ENCODE peak calls at places on chromosome 12, in ten cellular contexts. N is mesendoderm; P is mesenteric fat pad; B is NAMALWA; M is astrocyte of the spinal cord; G is activated CD4-positive, alpha-beta T cell treated with anti-CD3 and anti-CD28 coated beads for 36 hours; X is fibroblast of mammary gland; Z is stimulated activated naive CD4-positive, alpha-beta T cell; K is activated CD4-positive, alpha-beta memory T cell treated with anti-CD3 and anti-CD28 coated beads, Interleukin-2, amount 10 ng/mL, durations not matched to agents 7 days and 5 days; L is Peyer's patch. Q is an unnamed sample.
A peak's percentile ranks its signal among the peaks of the same experiment; 100 is the strongest.

GRCh38 chr12:65565601-65566560 is 258.4 kb upstream of the HMGA2 start:
- DNase-seq in N (peak; percentile 97), P (no peak), B (no peak), M (peak; percentile 95), G (no peak), X (peak; percentile 92), Z (no peak), K (no peak), L (no peak), Q (no peak)

GRCh38 chr12:93059288-93059687 is 130.2 kb upstream of the EEA1 start:
- DNase-seq in N (no peak), P (no peak), B (no peak), M (no peak), G (no peak), X (no peak), Z (no peak), K (no peak), L (no peak), Q (no peak)

GRCh38 chr12:11944321-11944720 is 126.4 kb upstream of the BCL2L14 start:
- DNase-seq in N (no peak), P (no peak), B (no peak), M (peak; percentile 15), G (no peak), X (no peak), Z (no peak), K (no peak), L (no peak), Q (no peak)

GRCh38 chr12:110561471-110562201 is 21.5 kb downstream of the PPTC7 start:
- DNase-seq in N (no peak), P (no peak), B (no peak), M (no peak), G (no peak), X (peak; percentile 81), Z (no peak), K (no peak), L (no peak), Q (no peak)

GRCh38 chr12:121799842-121800693 is 3.7 kb upstream of the SETD1B start:
- DNase-seq in N (peak; percentile 92), P (peak; percentile 97), B (peak; percentile 67), M (peak; percentile 96), G (peak; percentile 93), X (peak; percentile 88), Z (peak; percentile 79), K (peak; percentile 87), L (peak; percentile 79), Q (peak; percentile 93)

GRCh38 chr12:96400631-96401060 is 407 bp upstream of the CDK17 start:
- DNase-seq in N (peak; percentile 19), P (no peak), B (peak; percentile 66), M (peak; percentile 71), G (no peak), X (peak; percentile 44), Z (no peak), K (no peak), L (no peak), Q (no peak)

GRCh38 chr12:48999371-49000131 is at the start of gene DDN:
- DNase-seq in N (no peak), P (no peak), B (peak; percentile 90), M (peak; percentile 47), G (peak; percentile 74), X (no peak), Z (peak; percentile 29), K (peak; percentile 43), L (no peak), Q (no peak)

GRCh38 chr12:131199221-131199620 is 245.5 kb downstream of the ADGRD1 start:
- DNase-seq in N (no peak), P (no peak), B (no peak), M (no peak), G (no peak), X (no peak), Z (no peak), K (no peak), L (no peak), Q (no peak)

Q was measured in RWPE2.